ENCODE peak calls at places on chromosome 3, in ten cellular contexts. X, V, E, P, T, B, S, G, A and N are unnamed samples.

GRCh38 chr3:8962226-8962861 is 928 bp downstream of the RAD18 start:
- DNase-seq in S (no peak), X (no peak), A (no peak), E (no peak), B (no peak), T (no peak), P (no peak), G (no peak), V (no peak), N (no peak)

GRCh38 chr3:123076112-123076495 is 9.3 kb downstream of the PDIA5 start:
- DNase-seq in T (no peak), E (no peak), V (peak; percentile 56), X (no peak), S (no peak), A (no peak), B (no peak), G (no peak), P (no peak), N (no peak)

GRCh38 chr3:111851511-111851954 is 7.5 kb upstream of the PHLDB2 start:
- DNase-seq in T (no peak), E (no peak), G (peak; percentile 46), P (no peak), B (no peak), X (no peak), A (no peak), V (no peak), S (no peak), N (peak; percentile 61)

GRCh38 chr3:75048650-75049049 is 434.2 kb upstream of the CNTN3 start:
- DNase-seq in P (no peak), T (no peak), S (no peak), B (no peak), X (no peak), G (no peak), E (no peak), A (no peak), V (no peak), N (peak; percentile 1)

GRCh38 chr3:168094580-168094876 is 1.2 kb downstream of the GOLIM4 start:
- DNase-seq in X (no peak), B (no peak), V (no peak), G (no peak), P (no peak), S (no peak), E (no peak), A (no peak), T (peak; percentile 88), N (no peak)

GRCh38 chr3:133944181-133944580 is 48.5 kb upstream of the RAB6B start:
- DNase-seq in P (no peak), T (peak; percentile 28), V (peak; percentile 60), G (no peak), S (no peak), B (no peak), X (no peak), E (no peak), A (no peak), N (peak; percentile 87)

GRCh38 chr3:128763967-128764366 is 38.0 kb downstream of the RAB7A start:
- DNase-seq in P (no peak), G (no peak), X (peak; percentile 34), V (no peak), E (no peak), T (no peak), B (no peak), A (no peak), S (no peak), N (no peak)

GRCh38 chr3:18712713-18713575 is 287.8 kb upstream of the SATB1 start:
- DNase-seq in P (no peak), A (no peak), X (no peak), S (no peak), B (no peak), G (no peak), V (no peak), E (no peak), T (no peak), N (no peak)

GRCh38 chr3:14797731-14798130 is 21.0 kb upstream of the FGD5 start:
- DNase-seq in V (no peak), G (no peak), P (no peak), B (no peak), S (no peak), X (no peak), T (peak; percentile 51), E (no peak), A (no peak), N (no peak)

GRCh38 chr3:51710631-51711351 is 3.9 kb downstream of the GRM2 start:
- DNase-seq in X (no peak), T (no peak), V (peak; percentile 54), G (no peak), P (no peak), E (no peak), B (peak; percentile 3), A (peak; percentile 27), S (peak; percentile 7), N (no peak)
- TF ChIP-seq CTCF in X (no peak), T (no peak), V (no peak), G (peak; percentile 41), P (peak; percentile 5), E (peak; percentile 65), B (no peak), A (no peak), S (no peak), N (peak; percentile 7)

GRCh38 chr3:147614210-147614609 is 205.0 kb downstream of the ZIC1 start:
- DNase-seq in A (no peak), T (no peak), E (no peak), B (no peak), S (no peak), V (no peak), X (no peak), G (no peak), P (peak; percentile 6), N (peak; percentile 47)
- TF ChIP-seq CTCF in A (no peak), T (no peak), E (no peak), B (no peak), S (no peak), V (no peak), X (no peak), G (no peak), P (no peak), N (no peak)

GRCh38 chr3:73094127-73094526 is 32.7 kb downstream of the EBLN2 start:
- DNase-seq in V (no peak), B (no peak), S (no peak), E (no peak), G (no peak), X (no peak), P (no peak), A (no peak), T (no peak), N (no peak)
- TF ChIP-seq CTCF in V (no peak), B (no peak), S (no peak), E (peak; percentile 7), G (peak; percentile 15), X (no peak), P (no peak), A (no peak), T (no peak), N (no peak)

DNA sequence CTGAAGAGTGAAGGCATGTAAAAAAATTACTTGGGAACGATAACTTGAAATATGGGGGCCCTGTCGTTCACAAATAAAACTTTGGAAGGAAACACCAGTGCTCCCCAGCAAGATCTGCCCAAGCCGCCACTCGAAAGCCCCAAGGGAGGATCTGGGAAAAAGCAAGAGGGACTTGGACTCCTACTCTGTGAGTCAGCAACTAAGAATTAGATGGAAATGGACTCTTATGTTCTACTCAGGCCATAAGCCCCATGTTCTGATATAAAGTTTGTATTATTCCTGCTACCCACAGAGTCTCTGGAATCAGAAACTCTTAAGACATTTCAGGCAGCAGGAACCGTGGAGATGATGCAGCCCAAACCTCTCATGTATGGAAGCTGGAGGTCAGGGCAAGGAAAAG is 75.7 kb downstream of the ITGB5 start:
- DNase-seq in P (no peak), T (no peak), A (no peak), V (peak; percentile 83), E (no peak), X (no peak), B (no peak), S (no peak), G (peak; percentile 63), N (peak; percentile 88)
- TF ChIP-seq CTCF in P (no peak), T (no peak), A (no peak), V (no peak), E (no peak), X (no peak), B (no peak), S (no peak), G (no peak), N (no peak)

DNA sequence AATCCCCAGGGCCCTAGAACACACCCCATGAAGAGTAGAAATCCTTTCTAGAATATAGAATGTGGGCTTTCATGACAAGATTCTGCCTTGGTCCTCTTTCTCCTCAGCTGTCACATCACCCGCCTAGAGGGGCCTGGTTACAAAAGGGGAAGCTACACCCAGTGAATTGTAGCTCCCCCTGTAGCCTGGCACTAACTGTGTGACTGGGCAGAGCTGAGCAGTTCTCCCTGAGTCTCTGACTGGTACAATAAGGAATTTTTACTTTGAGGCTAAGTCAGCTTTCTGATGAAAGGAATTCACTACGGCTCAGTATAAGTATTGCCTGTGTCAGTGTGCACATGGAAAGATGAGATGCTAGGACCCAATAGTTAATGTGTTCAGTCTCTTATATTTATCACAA is 28.7 kb upstream of the ZNF148 start:
- DNase-seq in A (no peak), T (no peak), B (no peak), P (no peak), X (no peak), E (no peak), V (no peak), S (no peak), G (peak; percentile 31), N (no peak)
- TF ChIP-seq CTCF in A (no peak), T (no peak), B (no peak), P (no peak), X (no peak), E (peak; percentile 42), V (no peak), S (no peak), G (peak; percentile 28), N (peak; percentile 7)

GRCh38 chr3:58008140-58009025 is at the start of gene FLNB:
- DNase-seq in G (peak; percentile 53), S (peak; percentile 81), A (peak; percentile 80), B (peak; percentile 83), E (no peak), X (peak; percentile 61), V (peak; percentile 94), T (peak; percentile 92), P (peak; percentile 81), N (peak; percentile 56)
- TF ChIP-seq CTCF in G (peak; percentile 74), S (peak; percentile 86), A (peak; percentile 67), B (peak; percentile 83), E (peak; percentile 68), X (peak; percentile 47), V (no peak), T (peak; percentile 36), P (peak; percentile 86), N (peak; percentile 68)

GRCh38 chr3:106729481-106729880 is 647.8 kb upstream of the CCDC54 start:
- DNase-seq in P (no peak), E (no peak), V (no peak), T (no peak), A (no peak), B (no peak), S (no peak), G (no peak), X (no peak), N (peak; percentile 40)

GRCh38 chr3:106734712-106735111 is 642.5 kb upstream of the CCDC54 start:
- DNase-seq in G (no peak), P (no peak), A (no peak), V (no peak), X (no peak), S (no peak), B (no peak), T (no peak), E (no peak), N (no peak)

GRCh38 chr3:106728315-106728821 is 648.9 kb upstream of the CCDC54 start:
- DNase-seq in X (no peak), P (no peak), T (no peak), A (no peak), E (no peak), B (no peak), S (no peak), V (no peak), G (peak; percentile 94), N (peak; percentile 87)

GRCh38 chr3:106731230-106731629 is 646.0 kb upstream of the CCDC54 start:
- DNase-seq in P (no peak), V (no peak), A (no peak), T (no peak), G (no peak), E (no peak), S (no peak), X (no peak), B (no peak), N (no peak)
- TF ChIP-seq CTCF in P (no peak), V (no peak), A (no peak), T (no peak), G (no peak), E (no peak), S (no peak), X (no peak), B (no peak), N (no peak)